ENCODE peak calls at places on chromosome 3, in ten cellular contexts. One of them, this sample, is unnamed.

GRCh38 chr3:177904661-177905060 is 631.6 kb upstream of the KCNMB2 start:
- DNase-seq in neuronal stem cell: no peak
- DNase-seq in tibial nerve: no peak
- DNase-seq in CD4-positive, CD25-positive, alpha-beta regulatory T cell: no peak
- DNase-seq in cardiac muscle cell: no peak
- DNase-seq in stomach: no peak
- DNase-seq in brain microvascular endothelial cell: peak; percentile 31
- DNase-seq in heart left ventricle: no peak
- DNase-seq in naive thymus-derived CD4-positive, alpha-beta T cell: no peak
- DNase-seq in neural progenitor cell: no peak
- DNase-seq in this sample: no peak

GRCh38 chr3:78402720-78403119 is 1362.8 kb downstream of the ROBO2 start:
- DNase-seq in neuronal stem cell: no peak
- DNase-seq in tibial nerve: no peak
- DNase-seq in CD4-positive, CD25-positive, alpha-beta regulatory T cell: no peak
- DNase-seq in cardiac muscle cell: no peak
- DNase-seq in stomach: no peak
- DNase-seq in brain microvascular endothelial cell: no peak
- DNase-seq in heart left ventricle: no peak
- DNase-seq in naive thymus-derived CD4-positive, alpha-beta T cell: no peak
- DNase-seq in neural progenitor cell: no peak
- DNase-seq in this sample: no peak

GRCh38 chr3:185711255-185711870 is 113.5 kb downstream of the IGF2BP2 start:
- DNase-seq in neuronal stem cell: no peak
- DNase-seq in tibial nerve: no peak
- DNase-seq in CD4-positive, CD25-positive, alpha-beta regulatory T cell: no peak
- DNase-seq in cardiac muscle cell: no peak
- DNase-seq in stomach: no peak
- DNase-seq in brain microvascular endothelial cell: no peak
- DNase-seq in heart left ventricle: no peak
- DNase-seq in naive thymus-derived CD4-positive, alpha-beta T cell: no peak
- DNase-seq in neural progenitor cell: no peak
- DNase-seq in this sample: no peak

GRCh38 chr3:53045107-53045783 is 628 bp downstream of the SFMBT1 start:
- DNase-seq in neuronal stem cell: peak; percentile 54
- DNase-seq in tibial nerve: no peak
- DNase-seq in CD4-positive, CD25-positive, alpha-beta regulatory T cell: peak; percentile 69
- DNase-seq in cardiac muscle cell: peak; percentile 75
- DNase-seq in stomach: peak; percentile 66
- DNase-seq in brain microvascular endothelial cell: no peak
- DNase-seq in heart left ventricle: peak; percentile 65
- DNase-seq in naive thymus-derived CD4-positive, alpha-beta T cell: peak; percentile 60
- DNase-seq in neural progenitor cell: peak; percentile 87
- DNase-seq in this sample: peak; percentile 38

GRCh38 chr3:69426905-69427304 is 41.0 kb upstream of the FRMD4B start:
- DNase-seq in neuronal stem cell: no peak
- DNase-seq in tibial nerve: no peak
- DNase-seq in CD4-positive, CD25-positive, alpha-beta regulatory T cell: no peak
- DNase-seq in cardiac muscle cell: no peak
- DNase-seq in stomach: no peak
- DNase-seq in brain microvascular endothelial cell: no peak
- DNase-seq in heart left ventricle: no peak
- DNase-seq in naive thymus-derived CD4-positive, alpha-beta T cell: no peak
- DNase-seq in neural progenitor cell: no peak
- DNase-seq in this sample: no peak

GRCh38 chr3:71466483-71466882 is 117.0 kb downstream of the FOXP1 start:
- DNase-seq in neuronal stem cell: no peak
- DNase-seq in tibial nerve: no peak
- DNase-seq in CD4-positive, CD25-positive, alpha-beta regulatory T cell: no peak
- DNase-seq in cardiac muscle cell: no peak
- DNase-seq in stomach: no peak
- DNase-seq in brain microvascular endothelial cell: no peak
- DNase-seq in heart left ventricle: peak; percentile 56
- DNase-seq in naive thymus-derived CD4-positive, alpha-beta T cell: no peak
- DNase-seq in neural progenitor cell: no peak
- DNase-seq in this sample: no peak

GRCh38 chr3:140276698-140277097 is 341.7 kb downstream of the CLSTN2 start:
- DNase-seq in neuronal stem cell: no peak
- DNase-seq in tibial nerve: no peak
- DNase-seq in CD4-positive, CD25-positive, alpha-beta regulatory T cell: peak; percentile 2
- DNase-seq in cardiac muscle cell: peak; percentile 80
- DNase-seq in stomach: peak; percentile 26
- DNase-seq in brain microvascular endothelial cell: peak; percentile 19
- DNase-seq in heart left ventricle: no peak
- DNase-seq in naive thymus-derived CD4-positive, alpha-beta T cell: no peak
- DNase-seq in neural progenitor cell: peak; percentile 60
- DNase-seq in this sample: no peak

GRCh38 chr3:46946856-46947544 is 29.5 kb downstream of the CCDC12 start:
- DNase-seq in neuronal stem cell: no peak
- DNase-seq in tibial nerve: no peak
- DNase-seq in CD4-positive, CD25-positive, alpha-beta regulatory T cell: peak; percentile 84
- DNase-seq in cardiac muscle cell: no peak
- DNase-seq in stomach: peak; percentile 73
- DNase-seq in brain microvascular endothelial cell: peak; percentile 42
- DNase-seq in heart left ventricle: peak; percentile 67
- DNase-seq in naive thymus-derived CD4-positive, alpha-beta T cell: no peak
- DNase-seq in neural progenitor cell: no peak
- DNase-seq in this sample: peak; percentile 86

GRCh38 chr3:44478055-44478468 is 592 bp upstream of the ZNF445 start:
- DNase-seq in neuronal stem cell: no peak
- DNase-seq in tibial nerve: no peak
- DNase-seq in CD4-positive, CD25-positive, alpha-beta regulatory T cell: peak; percentile 3
- DNase-seq in cardiac muscle cell: no peak
- DNase-seq in stomach: no peak
- DNase-seq in brain microvascular endothelial cell: no peak
- DNase-seq in heart left ventricle: no peak
- DNase-seq in naive thymus-derived CD4-positive, alpha-beta T cell: no peak
- DNase-seq in neural progenitor cell: no peak
- DNase-seq in this sample: no peak
- H3K27ac ChIP-seq in neuronal stem cell: no peak overlapping the region
- H3K27ac ChIP-seq in tibial nerve: no peak overlapping the region
- H3K27ac ChIP-seq in CD4-positive, CD25-positive, alpha-beta regulatory T cell: no peak overlapping the region
- H3K27ac ChIP-seq in cardiac muscle cell: peak overlapping the region; percentile 46
- H3K27ac ChIP-seq in stomach: peak overlapping the region; percentile 75
- H3K27ac ChIP-seq in brain microvascular endothelial cell: no peak overlapping the region
- H3K27ac ChIP-seq in heart left ventricle: no peak overlapping the region
- H3K27ac ChIP-seq in naive thymus-derived CD4-positive, alpha-beta T cell: peak overlapping the region; percentile 70
- H3K27ac ChIP-seq in neural progenitor cell: no peak overlapping the region
- H3K27ac ChIP-seq in this sample: peak overlapping the region; percentile 16

GRCh38 chr3:10530241-10530640 is 24.9 kb upstream of the ATP2B2 start:
- DNase-seq in neuronal stem cell: no peak
- DNase-seq in tibial nerve: no peak
- DNase-seq in CD4-positive, CD25-positive, alpha-beta regulatory T cell: no peak
- DNase-seq in cardiac muscle cell: no peak
- DNase-seq in stomach: peak; percentile 16
- DNase-seq in brain microvascular endothelial cell: no peak
- DNase-seq in heart left ventricle: no peak
- DNase-seq in naive thymus-derived CD4-positive, alpha-beta T cell: no peak
- DNase-seq in neural progenitor cell: no peak
- DNase-seq in this sample: no peak

GRCh38 chr3:10533731-10534011 is 28.3 kb upstream of the ATP2B2 start:
- DNase-seq in neuronal stem cell: no peak
- DNase-seq in tibial nerve: no peak
- DNase-seq in CD4-positive, CD25-positive, alpha-beta regulatory T cell: no peak
- DNase-seq in cardiac muscle cell: no peak
- DNase-seq in stomach: no peak
- DNase-seq in brain microvascular endothelial cell: no peak
- DNase-seq in heart left ventricle: no peak
- DNase-seq in naive thymus-derived CD4-positive, alpha-beta T cell: no peak
- DNase-seq in neural progenitor cell: no peak
- DNase-seq in this sample: no peak

GRCh38 chr3:10532939-10533730 is 27.7 kb upstream of the ATP2B2 start:
- DNase-seq in neuronal stem cell: no peak
- DNase-seq in tibial nerve: no peak
- DNase-seq in CD4-positive, CD25-positive, alpha-beta regulatory T cell: no peak
- DNase-seq in cardiac muscle cell: no peak
- DNase-seq in stomach: peak; percentile 5
- DNase-seq in brain microvascular endothelial cell: no peak
- DNase-seq in heart left ventricle: no peak
- DNase-seq in naive thymus-derived CD4-positive, alpha-beta T cell: no peak
- DNase-seq in neural progenitor cell: no peak
- DNase-seq in this sample: no peak

GRCh38 chr3:10531031-10531430 is 25.6 kb upstream of the ATP2B2 start:
- DNase-seq in neuronal stem cell: no peak
- DNase-seq in tibial nerve: no peak
- DNase-seq in CD4-positive, CD25-positive, alpha-beta regulatory T cell: no peak
- DNase-seq in cardiac muscle cell: no peak
- DNase-seq in stomach: peak; percentile 21
- DNase-seq in brain microvascular endothelial cell: no peak
- DNase-seq in heart left ventricle: no peak
- DNase-seq in naive thymus-derived CD4-positive, alpha-beta T cell: no peak
- DNase-seq in neural progenitor cell: no peak
- DNase-seq in this sample: no peak

GRCh38 chr3:10534066-10534465 is 28.7 kb upstream of the ATP2B2 start:
- DNase-seq in neuronal stem cell: no peak
- DNase-seq in tibial nerve: no peak
- DNase-seq in CD4-positive, CD25-positive, alpha-beta regulatory T cell: no peak
- DNase-seq in cardiac muscle cell: no peak
- DNase-seq in stomach: peak; percentile 11
- DNase-seq in brain microvascular endothelial cell: no peak
- DNase-seq in heart left ventricle: no peak
- DNase-seq in naive thymus-derived CD4-positive, alpha-beta T cell: no peak
- DNase-seq in neural progenitor cell: no peak
- DNase-seq in this sample: peak; percentile 36
- H3K27ac ChIP-seq in neuronal stem cell: no peak overlapping the region
- H3K27ac ChIP-seq in tibial nerve: no peak overlapping the region
- H3K27ac ChIP-seq in CD4-positive, CD25-positive, alpha-beta regulatory T cell: no peak overlapping the region
- H3K27ac ChIP-seq in cardiac muscle cell: no peak overlapping the region
- H3K27ac ChIP-seq in stomach: no peak overlapping the region
- H3K27ac ChIP-seq in brain microvascular endothelial cell: no peak overlapping the region
- H3K27ac ChIP-seq in heart left ventricle: no peak overlapping the region
- H3K27ac ChIP-seq in naive thymus-derived CD4-positive, alpha-beta T cell: no peak overlapping the region
- H3K27ac ChIP-seq in neural progenitor cell: no peak overlapping the region
- H3K27ac ChIP-seq in this sample: no peak overlapping the region

DNA sequence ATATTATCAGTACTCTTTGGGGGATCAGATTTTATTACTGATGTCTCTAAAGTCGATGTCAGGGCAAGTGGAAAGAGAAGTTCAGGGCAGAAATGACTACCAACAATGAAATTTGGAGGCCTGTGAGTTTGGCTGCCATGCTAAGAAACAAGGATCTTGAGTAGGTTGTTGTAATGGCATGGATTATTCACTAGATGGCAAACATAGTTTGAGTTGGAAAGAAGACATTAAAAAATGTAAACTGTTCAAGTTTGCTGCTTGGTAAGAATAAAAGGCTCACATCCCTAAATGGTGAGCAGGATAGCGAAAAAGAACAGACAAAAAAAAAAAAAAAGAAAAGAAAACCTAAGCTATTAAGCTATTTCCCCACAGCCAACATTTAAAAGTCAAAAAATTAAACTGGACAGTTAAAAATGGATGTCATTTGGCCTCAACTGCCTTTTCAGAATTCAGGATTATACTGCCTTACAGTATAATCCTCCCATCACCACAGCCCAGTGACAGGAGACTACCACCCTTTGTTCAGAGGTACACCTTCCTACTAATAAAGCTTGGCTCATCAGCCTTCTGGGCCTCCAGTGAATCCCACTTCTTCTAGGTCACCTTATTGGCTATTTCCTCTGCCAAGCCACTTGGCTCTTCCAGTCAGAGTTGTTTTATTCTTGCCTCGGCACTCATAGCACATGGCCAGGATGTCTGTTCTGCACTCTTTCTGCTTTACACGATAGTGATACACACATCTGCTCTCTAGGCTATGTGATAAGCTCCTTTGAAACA is 163.7 kb downstream of the PLD1 start:
- DNase-seq in neuronal stem cell: peak; percentile 9
- DNase-seq in tibial nerve: no peak
- DNase-seq in CD4-positive, CD25-positive, alpha-beta regulatory T cell: peak; percentile 56
- DNase-seq in cardiac muscle cell: peak; percentile 48
- DNase-seq in stomach: no peak
- DNase-seq in brain microvascular endothelial cell: no peak
- DNase-seq in heart left ventricle: peak; percentile 54
- DNase-seq in naive thymus-derived CD4-positive, alpha-beta T cell: peak; percentile 11
- DNase-seq in neural progenitor cell: peak; percentile 27
- DNase-seq in this sample: no peak
- H3K27ac ChIP-seq in neuronal stem cell: no peak overlapping the region
- H3K27ac ChIP-seq in tibial nerve: no peak overlapping the region
- H3K27ac ChIP-seq in CD4-positive, CD25-positive, alpha-beta regulatory T cell: no peak overlapping the region
- H3K27ac ChIP-seq in cardiac muscle cell: peak overlapping the region; percentile 79
- H3K27ac ChIP-seq in stomach: no peak overlapping the region
- H3K27ac ChIP-seq in brain microvascular endothelial cell: no peak overlapping the region
- H3K27ac ChIP-seq in heart left ventricle: peak overlapping the region; percentile 33
- H3K27ac ChIP-seq in naive thymus-derived CD4-positive, alpha-beta T cell: no peak overlapping the region
- H3K27ac ChIP-seq in neural progenitor cell: no peak overlapping the region
- H3K27ac ChIP-seq in this sample: no peak overlapping the region

DNA sequence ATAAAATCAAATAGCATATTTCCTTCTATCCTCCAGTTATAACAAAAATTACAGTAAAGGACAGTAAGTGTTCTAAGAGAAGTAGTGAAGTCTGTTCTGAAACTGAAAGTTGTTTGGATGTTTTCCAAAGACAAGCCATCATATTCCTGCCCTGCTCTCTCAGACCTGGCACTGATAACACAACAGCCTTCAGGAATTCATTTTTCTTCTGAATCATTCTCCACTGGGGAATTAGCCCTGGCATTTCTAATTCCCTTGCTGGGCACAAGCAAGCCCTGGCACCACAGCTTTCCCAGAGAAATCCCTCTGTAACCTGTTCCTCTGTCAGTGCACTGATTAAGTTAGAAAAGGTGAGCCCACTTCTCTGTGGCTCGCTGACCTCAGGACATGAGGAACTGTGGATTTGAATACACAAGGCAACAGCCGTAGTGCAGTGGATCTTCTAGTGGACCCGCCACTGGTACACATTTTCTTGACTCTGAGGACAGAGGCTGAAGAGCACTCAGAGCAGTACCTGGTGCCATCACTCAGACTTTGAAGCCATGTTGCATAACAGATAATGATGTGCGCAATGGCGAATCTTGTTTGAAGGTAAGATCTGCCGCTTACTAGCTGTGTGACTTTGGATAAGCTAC is 61.6 kb downstream of the WWTR1 start:
- DNase-seq in neuronal stem cell: no peak
- DNase-seq in tibial nerve: no peak
- DNase-seq in CD4-positive, CD25-positive, alpha-beta regulatory T cell: no peak
- DNase-seq in cardiac muscle cell: no peak
- DNase-seq in stomach: no peak
- DNase-seq in brain microvascular endothelial cell: no peak
- DNase-seq in heart left ventricle: no peak
- DNase-seq in naive thymus-derived CD4-positive, alpha-beta T cell: no peak
- DNase-seq in neural progenitor cell: no peak
- DNase-seq in this sample: no peak
- H3K27ac ChIP-seq in neuronal stem cell: no peak overlapping the region
- H3K27ac ChIP-seq in tibial nerve: peak overlapping the region; percentile 14
- H3K27ac ChIP-seq in CD4-positive, CD25-positive, alpha-beta regulatory T cell: no peak overlapping the region
- H3K27ac ChIP-seq in cardiac muscle cell: peak overlapping the region; percentile 8
- H3K27ac ChIP-seq in stomach: peak overlapping the region; percentile 17
- H3K27ac ChIP-seq in brain microvascular endothelial cell: no peak overlapping the region
- H3K27ac ChIP-seq in heart left ventricle: peak overlapping the region; percentile 58
- H3K27ac ChIP-seq in naive thymus-derived CD4-positive, alpha-beta T cell: no peak overlapping the region
- H3K27ac ChIP-seq in neural progenitor cell: no peak overlapping the region
- H3K27ac ChIP-seq in this sample: no peak overlapping the region

This sample was measured in CD8-positive, alpha-beta T cell.